ENCODE peak calls at places on chromosomes 16 and 17, in ten cellular contexts. One of them, this sample, is unnamed.

GRCh38 chr17:5049314-5049819 is 14.1 kb upstream of the SLC52A1 start:
- DNase-seq in GM19239: no peak
- DNase-seq in NCI-H446: no peak
- DNase-seq in substantia nigra: no peak
- DNase-seq in AG04449: no peak
- DNase-seq in AG04450: no peak
- DNase-seq in T-helper 1 cell: peak
- DNase-seq in stimulated activated CD8-positive, alpha-beta memory T cell treated with anti-CD3 and anti-CD28 coated beads, Interleukin-15, amount 100 ng/mL, for 24 hours: no peak
- DNase-seq in GM04504: no peak
- DNase-seq in GM20000: peak
- DNase-seq in this sample: no peak

GRCh38 chr17:79220715-79221291 is 146.2 kb downstream of the ENGASE start:
- DNase-seq in substantia nigra: no peak
- DNase-seq in GM04504: no peak
- DNase-seq in T-helper 1 cell: no peak
- DNase-seq in stimulated activated CD8-positive, alpha-beta memory T cell treated with anti-CD3 and anti-CD28 coated beads, Interleukin-15, amount 100 ng/mL, for 24 hours: no peak
- DNase-seq in AG04449: no peak
- DNase-seq in GM20000: no peak
- DNase-seq in NCI-H446: no peak
- DNase-seq in GM19239: no peak
- DNase-seq in AG04450: no peak
- DNase-seq in this sample: no peak

GRCh38 chr16:47884131-47884725 is 271.6 kb downstream of the ABCC12 start:
- DNase-seq in AG04450: no peak
- DNase-seq in T-helper 1 cell: no peak
- DNase-seq in GM19239: no peak
- DNase-seq in NCI-H446: no peak
- DNase-seq in AG04449: no peak
- DNase-seq in GM20000: no peak
- DNase-seq in stimulated activated CD8-positive, alpha-beta memory T cell treated with anti-CD3 and anti-CD28 coated beads, Interleukin-15, amount 100 ng/mL, for 24 hours: no peak
- DNase-seq in GM04504: no peak
- DNase-seq in substantia nigra: no peak
- DNase-seq in this sample: no peak

GRCh38 chr17:51948128-51948527 is 210.4 kb downstream of the CA10 start:
- DNase-seq in NCI-H446: peak
- DNase-seq in AG04449: no peak
- DNase-seq in AG04450: no peak
- DNase-seq in GM04504: no peak
- DNase-seq in stimulated activated CD8-positive, alpha-beta memory T cell treated with anti-CD3 and anti-CD28 coated beads, Interleukin-15, amount 100 ng/mL, for 24 hours: no peak
- DNase-seq in GM20000: no peak
- DNase-seq in GM19239: no peak
- DNase-seq in substantia nigra: no peak
- DNase-seq in T-helper 1 cell: no peak
- DNase-seq in this sample: no peak

GRCh38 chr17:79114455-79115301 is 40.1 kb downstream of the ENGASE start:
- DNase-seq in substantia nigra: no peak
- DNase-seq in NCI-H446: peak
- DNase-seq in T-helper 1 cell: no peak
- DNase-seq in GM20000: no peak
- DNase-seq in AG04449: no peak
- DNase-seq in stimulated activated CD8-positive, alpha-beta memory T cell treated with anti-CD3 and anti-CD28 coated beads, Interleukin-15, amount 100 ng/mL, for 24 hours: no peak
- DNase-seq in GM04504: no peak
- DNase-seq in GM19239: no peak
- DNase-seq in AG04450: no peak
- DNase-seq in this sample: no peak

GRCh38 chr17:82480345-82480744 is 21.8 kb downstream of the NARF start:
- DNase-seq in AG04449: no peak
- DNase-seq in AG04450: no peak
- DNase-seq in T-helper 1 cell: no peak
- DNase-seq in GM04504: no peak
- DNase-seq in NCI-H446: no peak
- DNase-seq in stimulated activated CD8-positive, alpha-beta memory T cell treated with anti-CD3 and anti-CD28 coated beads, Interleukin-15, amount 100 ng/mL, for 24 hours: no peak
- DNase-seq in substantia nigra: no peak
- DNase-seq in GM20000: no peak
- DNase-seq in GM19239: no peak
- DNase-seq in this sample: no peak

GRCh38 chr17:2416010-2416734 is 15.3 kb upstream of the MNT start:
- DNase-seq in stimulated activated CD8-positive, alpha-beta memory T cell treated with anti-CD3 and anti-CD28 coated beads, Interleukin-15, amount 100 ng/mL, for 24 hours: peak
- DNase-seq in substantia nigra: peak
- DNase-seq in GM19239: peak
- DNase-seq in NCI-H446: peak
- DNase-seq in AG04449: no peak
- DNase-seq in GM04504: peak
- DNase-seq in T-helper 1 cell: peak
- DNase-seq in AG04450: no peak
- DNase-seq in GM20000: peak
- DNase-seq in this sample: peak

GRCh38 chr16:83886199-83886971 is 12.5 kb upstream of the MLYCD start:
- DNase-seq in AG04449: no peak
- DNase-seq in GM20000: no peak
- DNase-seq in substantia nigra: no peak
- DNase-seq in AG04450: no peak
- DNase-seq in stimulated activated CD8-positive, alpha-beta memory T cell treated with anti-CD3 and anti-CD28 coated beads, Interleukin-15, amount 100 ng/mL, for 24 hours: no peak
- DNase-seq in T-helper 1 cell: no peak
- DNase-seq in NCI-H446: no peak
- DNase-seq in GM04504: no peak
- DNase-seq in GM19239: no peak
- DNase-seq in this sample: no peak

GRCh38 chr17:67642488-67642887 is 75.2 kb upstream of the NOL11 start:
- DNase-seq in T-helper 1 cell: no peak
- DNase-seq in NCI-H446: peak
- DNase-seq in GM20000: no peak
- DNase-seq in AG04450: no peak
- DNase-seq in stimulated activated CD8-positive, alpha-beta memory T cell treated with anti-CD3 and anti-CD28 coated beads, Interleukin-15, amount 100 ng/mL, for 24 hours: no peak
- DNase-seq in GM19239: no peak
- DNase-seq in AG04449: no peak
- DNase-seq in GM04504: no peak
- DNase-seq in substantia nigra: no peak
- DNase-seq in this sample: no peak

GRCh38 chr17:46764709-46765401 is 53.6 kb downstream of the WNT3 start:
- DNase-seq in AG04450: peak
- DNase-seq in GM19239: no peak
- DNase-seq in T-helper 1 cell: no peak
- DNase-seq in GM20000: no peak
- DNase-seq in AG04449: peak
- DNase-seq in NCI-H446: peak
- DNase-seq in substantia nigra: no peak
- DNase-seq in GM04504: peak
- DNase-seq in stimulated activated CD8-positive, alpha-beta memory T cell treated with anti-CD3 and anti-CD28 coated beads, Interleukin-15, amount 100 ng/mL, for 24 hours: no peak
- DNase-seq in this sample: no peak

GRCh38 chr17:13024526-13025263 is 6.9 kb upstream of the ELAC2 start:
- DNase-seq in GM20000: peak
- DNase-seq in substantia nigra: no peak
- DNase-seq in GM04504: peak
- DNase-seq in stimulated activated CD8-positive, alpha-beta memory T cell treated with anti-CD3 and anti-CD28 coated beads, Interleukin-15, amount 100 ng/mL, for 24 hours: peak
- DNase-seq in GM19239: no peak
- DNase-seq in NCI-H446: peak
- DNase-seq in AG04449: no peak
- DNase-seq in AG04450: peak
- DNase-seq in T-helper 1 cell: peak
- DNase-seq in this sample: peak